ENCODE peak calls at places on chromosomes 11 and 22, in eight cellular contexts. I is psoas muscle, N is IMR-90, W is MM.1S, G is breast epithelium, B is HepG2, H is heart left ventricle, E is GM23248. V is an unnamed sample.

GRCh38 chr11:108518581-108518980 is 20.4 kb upstream of the POGLUT3 start:
- DNase-seq in I (no peak), N (no peak), W (no peak), G (no peak), B (no peak), H (no peak), E (no peak), V (no peak)

GRCh38 chr11:69014084-69014935 is 1.3 kb upstream of the MRGPRF start:
- DNase-seq in I (peak; percentile 67), N (peak; percentile 82), W (no peak), G (no peak), B (peak; percentile 13), H (peak; percentile 73), E (peak; percentile 11), V (no peak)

GRCh38 chr11:21105196-21105917 is 436.0 kb downstream of the NELL1 start:
- DNase-seq in I (no peak), N (no peak), W (no peak), G (no peak), B (no peak), H (no peak), E (no peak), V (no peak)

GRCh38 chr11:116835791-116836647 is 1.4 kb downstream of the APOA1 start:
- DNase-seq in I (peak; percentile 94), N (peak; percentile 93), W (peak; percentile 90), G (peak; percentile 54), B (peak; percentile 61), H (peak; percentile 87), E (peak; percentile 98), V (peak; percentile 89)

GRCh38 chr11:5196731-5197130 is 3.8 kb downstream of the OR51V1 start:
- DNase-seq in I (no peak), N (peak; percentile 10), W (no peak), G (no peak), B (no peak), H (no peak), E (peak; percentile 35), V (no peak)

GRCh38 chr22:44091021-44091721 is 67.1 kb downstream of the PARVB start:
- DNase-seq in I (peak; percentile 5), N (no peak), W (no peak), G (no peak), B (peak; percentile 10), H (no peak), E (peak; percentile 43), V (no peak)

GRCh38 chr11:43579171-43579918 is 101.2 kb upstream of the HSD17B12 start:
- DNase-seq in I (no peak), N (peak; percentile 42), W (no peak), G (no peak), B (no peak), H (no peak), E (peak; percentile 76), V (no peak)

GRCh38 chr22:42769574-42770447 is 49.1 kb upstream of the A4GALT start:
- DNase-seq in I (peak; percentile 68), N (peak; percentile 95), W (no peak), G (no peak), B (no peak), H (peak; percentile 46), E (peak; percentile 86), V (no peak)

GRCh38 chr11:132838621-132839020 is 693.7 kb downstream of the OPCML start:
- DNase-seq in I (no peak), N (peak; percentile 45), W (no peak), G (no peak), B (no peak), H (no peak), E (peak; percentile 64), V (no peak)

GRCh38 chr11:130020323-130020722 is 17.7 kb upstream of the PRDM10 start:
- DNase-seq in I (no peak), N (peak; percentile 9), W (no peak), G (no peak), B (no peak), H (no peak), E (no peak), V (no peak)

GRCh38 chr22:44748524-44748923 is 3.9 kb upstream of the ARHGAP8 start:
- DNase-seq in I (no peak), N (no peak), W (no peak), G (no peak), B (no peak), H (no peak), E (no peak), V (no peak)

GRCh38 chr11:78205256-78205655 is 16.5 kb downstream of the USP35 start:
- DNase-seq in I (no peak), N (no peak), W (no peak), G (no peak), B (no peak), H (no peak), E (no peak), V (no peak)

GRCh38 chr11:4672470-4672869 is 25.2 kb downstream of the OR51E2 start:
- DNase-seq in I (no peak), N (peak; percentile 52), W (no peak), G (no peak), B (no peak), H (no peak), E (no peak), V (no peak)

GRCh38 chr22:21020802-21021429 is 6.0 kb downstream of the P2RX6 start:
- DNase-seq in I (peak; percentile 33), N (no peak), W (no peak), G (no peak), B (no peak), H (no peak), E (peak; percentile 31), V (peak; percentile 32)

GRCh38 chr22:46578824-46579561 is 41.2 kb upstream of the GRAMD4 start:
- DNase-seq in I (peak; percentile 80), N (peak; percentile 40), W (no peak), G (no peak), B (peak; percentile 64), H (peak; percentile 73), E (peak; percentile 58), V (no peak)
- H3K4me3 ChIP-seq in I (peak overlapping the region; percentile 89), N (peak overlapping the region; percentile 5), W (no peak overlapping the region), G (peak overlapping the region; percentile 68), B (peak overlapping the region; percentile 80), H (peak overlapping the region; percentile 73), E (no peak overlapping the region), V (no peak overlapping the region)

GRCh38 chr22:39317084-39317755 is 2.2 kb downstream of the RPL3 start:
- DNase-seq in I (no peak), N (no peak), W (peak; percentile 72), G (no peak), B (no peak), H (no peak), E (peak; percentile 55), V (no peak)
- H3K36me3 ChIP-seq in I (peaks cover 10% of the 10 kb centered on the region), N (peaks cover 57% of the 10 kb centered on the region), W (peaks cover 41% of the 10 kb centered on the region), G (peaks cover 5% of the 10 kb centered on the region), B (peaks cover 65% of the 10 kb centered on the region), H (peaks cover 46% of the 10 kb centered on the region), E (peaks cover 57% of the 10 kb centered on the region), V (peaks cover 60% of the 10 kb centered on the region)

GRCh38 chr22:24685804-24686203 is 82.8 kb downstream of the GGT1 start:
- DNase-seq in I (no peak), N (no peak), W (no peak), G (no peak), B (no peak), H (no peak), E (peak; percentile 4), V (no peak)
- H3K9me3 ChIP-seq in I (no peaks in the 10 kb centered on the region), N (no peaks in the 10 kb centered on the region), W (no peaks in the 10 kb centered on the region), G (no peaks in the 10 kb centered on the region), B (no peaks in the 10 kb centered on the region), H (no peaks in the 10 kb centered on the region), E (no peaks in the 10 kb centered on the region), V (no peaks in the 10 kb centered on the region)

DNA sequence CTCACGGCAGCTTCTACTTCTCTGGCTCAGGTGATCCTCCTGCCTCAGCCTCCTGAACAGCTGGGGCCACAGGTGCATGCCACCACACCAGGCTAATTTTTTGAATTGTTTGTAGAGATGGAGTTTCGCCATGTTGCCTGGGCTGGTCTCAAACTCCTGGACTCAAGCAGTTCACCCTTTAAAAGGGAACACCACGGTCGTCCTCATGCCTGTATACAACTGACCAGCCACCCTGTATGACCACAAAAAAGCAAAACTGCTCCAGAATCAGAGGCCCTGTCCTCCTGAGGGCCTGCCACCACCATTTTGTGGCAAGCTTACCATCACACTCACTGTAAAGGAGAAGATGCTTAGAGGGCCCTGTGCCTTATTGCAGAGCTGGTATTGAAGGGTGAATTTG is 2.2 kb downstream of the GLB1L3 start:
- DNase-seq in I (no peak), N (no peak), W (no peak), G (peak; percentile 6), B (no peak), H (no peak), E (no peak), V (no peak)
- H3K4me3 ChIP-seq in I (no peak overlapping the region), N (no peak overlapping the region), W (no peak overlapping the region), G (no peak overlapping the region), B (no peak overlapping the region), H (no peak overlapping the region), E (no peak overlapping the region), V (no peak overlapping the region)

GRCh38 chr11:33857924-33858323 is 34.0 kb downstream of the LMO2 start:
- DNase-seq in I (peak; percentile 87), N (peak; percentile 54), W (peak; percentile 76), G (peak; percentile 54), B (peak; percentile 31), H (peak; percentile 80), E (peak; percentile 78), V (peak; percentile 65)
- H3K36me3 ChIP-seq in I (no peaks in the 10 kb centered on the region), N (no peaks in the 10 kb centered on the region), W (no peaks in the 10 kb centered on the region), G (no peaks in the 10 kb centered on the region), B (no peaks in the 10 kb centered on the region), H (no peaks in the 10 kb centered on the region), E (no peaks in the 10 kb centered on the region), V (no peaks in the 10 kb centered on the region)

DNA sequence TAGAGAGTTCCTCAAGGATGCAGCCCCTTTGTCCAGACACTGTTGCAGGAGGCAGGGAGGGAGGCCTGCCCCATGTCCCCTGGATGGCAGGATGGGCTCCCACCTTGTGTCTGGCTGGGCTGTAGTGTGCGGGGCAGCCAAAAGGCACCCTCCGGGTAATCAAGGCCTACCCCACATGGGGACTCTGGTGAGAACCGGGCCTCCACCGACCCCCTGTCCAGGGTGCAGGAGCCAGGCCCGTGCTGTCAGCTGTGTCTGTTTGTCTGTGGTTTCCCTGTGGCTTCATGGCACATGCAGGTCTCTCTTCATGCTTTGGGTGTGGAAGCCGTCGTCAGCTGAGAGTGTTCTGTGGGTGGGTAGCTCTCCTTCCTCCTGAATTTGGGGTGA is 1240.9 kb downstream of the BRD1 start:
- DNase-seq in I (peak; percentile 28), N (no peak), W (no peak), G (no peak), B (no peak), H (no peak), E (no peak), V (no peak)
- H3K9me3 ChIP-seq in I (no peaks in the 10 kb centered on the region), N (peaks cover 49% of the 10 kb centered on the region), W (no peaks in the 10 kb centered on the region), G (no peaks in the 10 kb centered on the region), B (no peaks in the 10 kb centered on the region), H (no peaks in the 10 kb centered on the region), E (no peaks in the 10 kb centered on the region), V (no peaks in the 10 kb centered on the region)

DNA sequence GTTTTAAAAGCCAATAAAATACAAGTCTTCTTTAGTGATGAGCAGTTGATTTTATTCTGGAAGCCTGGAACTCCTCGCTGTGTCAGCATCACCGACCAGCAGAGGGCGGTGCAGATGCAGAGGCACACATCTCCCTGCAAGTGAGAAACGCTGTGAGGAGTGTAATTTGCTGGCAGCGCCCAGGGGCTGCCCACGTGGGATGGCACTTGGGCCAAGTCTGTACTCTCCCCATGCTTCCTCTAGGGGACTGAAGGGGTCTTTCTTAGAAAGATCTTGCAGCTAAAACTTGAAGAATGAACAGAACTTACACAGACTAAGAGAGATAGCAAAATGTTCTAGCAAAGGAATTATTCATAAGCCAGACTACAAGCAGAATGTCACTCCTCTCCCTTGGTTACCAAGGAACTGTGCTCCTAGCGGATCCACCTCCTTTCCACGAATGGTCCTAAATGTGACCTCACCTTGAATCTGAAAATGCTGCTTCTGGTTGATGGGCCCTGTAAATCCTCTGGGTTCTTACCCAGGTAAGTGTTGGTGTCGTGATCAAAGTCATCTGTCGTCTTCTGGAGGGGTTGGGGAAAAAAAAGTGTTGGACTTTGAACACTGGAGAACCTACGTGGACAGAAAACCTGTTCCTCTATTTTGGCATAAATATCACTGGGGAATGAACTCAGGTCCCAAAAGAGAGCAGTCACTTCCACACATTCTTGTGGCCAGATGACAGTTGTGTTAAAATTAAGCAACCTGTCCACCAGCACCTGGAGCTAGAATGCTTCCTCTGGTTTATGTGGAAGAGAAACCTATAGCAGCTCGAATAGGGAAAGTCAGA is 31.8 kb downstream of the CNTF start:
- DNase-seq in I (peak; percentile 82), N (peak; percentile 72), W (peak; percentile 83), G (peak; percentile 65), B (peak; percentile 59), H (peak; percentile 73), E (peak; percentile 88), V (peak; percentile 51)
- H3K4me3 ChIP-seq in I (no peak overlapping the region), N (no peak overlapping the region), W (no peak overlapping the region), G (no peak overlapping the region), B (no peak overlapping the region), H (no peak overlapping the region), E (no peak overlapping the region), V (no peak overlapping the region)

V was measured in CD4-positive, CD25-positive, alpha-beta regulatory T cell.